ENCODE peak calls at places on chromosomes 5 and 9, in eight cellular contexts. One of them, this sample, is unnamed.

GRCh38 chr9:38087934-38088925 is 19.2 kb upstream of the SHB start:
- DNase-seq in AG09309: no peak
- DNase-seq in Caco-2: peak
- DNase-seq in esophagus muscularis mucosa: peak
- DNase-seq in GM23338: peak
- DNase-seq in transverse colon: peak
- DNase-seq in mucosa of descending colon: peak
- DNase-seq in OCI-LY7: peak
- DNase-seq in this sample: no peak

GRCh38 chr5:132476853-132477729 is 13.5 kb downstream of the IRF1 start:
- DNase-seq in AG09309: no peak
- DNase-seq in Caco-2: no peak
- DNase-seq in esophagus muscularis mucosa: no peak
- DNase-seq in GM23338: peak
- DNase-seq in transverse colon: peak
- DNase-seq in mucosa of descending colon: peak
- DNase-seq in OCI-LY7: no peak
- DNase-seq in this sample: no peak

GRCh38 chr5:179240561-179240960 is 104.7 kb downstream of the ADAMTS2 start:
- DNase-seq in AG09309: no peak
- DNase-seq in Caco-2: no peak
- DNase-seq in esophagus muscularis mucosa: no peak
- DNase-seq in GM23338: no peak
- DNase-seq in transverse colon: peak
- DNase-seq in mucosa of descending colon: no peak
- DNase-seq in OCI-LY7: no peak
- DNase-seq in this sample: no peak

GRCh38 chr5:120457839-120458507 is 6.1 kb upstream of the PRR16 start:
- DNase-seq in AG09309: no peak
- DNase-seq in Caco-2: peak
- DNase-seq in esophagus muscularis mucosa: no peak
- DNase-seq in GM23338: peak
- DNase-seq in transverse colon: peak
- DNase-seq in mucosa of descending colon: peak
- DNase-seq in OCI-LY7: peak
- DNase-seq in this sample: no peak

GRCh38 chr5:124748687-124749594 is 2.5 kb upstream of the ZNF608 start:
- DNase-seq in AG09309: no peak
- DNase-seq in Caco-2: peak
- DNase-seq in esophagus muscularis mucosa: peak
- DNase-seq in GM23338: peak
- DNase-seq in transverse colon: peak
- DNase-seq in mucosa of descending colon: peak
- DNase-seq in OCI-LY7: peak
- DNase-seq in this sample: no peak

GRCh38 chr9:21684831-21685362 is 117.5 kb upstream of the MTAP start:
- DNase-seq in AG09309: no peak
- DNase-seq in Caco-2: no peak
- DNase-seq in esophagus muscularis mucosa: no peak
- DNase-seq in GM23338: no peak
- DNase-seq in transverse colon: no peak
- DNase-seq in mucosa of descending colon: no peak
- DNase-seq in OCI-LY7: no peak
- DNase-seq in this sample: no peak

GRCh38 chr5:35443803-35444595 is 173.7 kb upstream of the SPEF2 start:
- DNase-seq in AG09309: no peak
- DNase-seq in Caco-2: peak
- DNase-seq in esophagus muscularis mucosa: no peak
- DNase-seq in GM23338: no peak
- DNase-seq in transverse colon: peak
- DNase-seq in mucosa of descending colon: peak
- DNase-seq in OCI-LY7: no peak
- DNase-seq in this sample: no peak

GRCh38 chr9:115146581-115147021 is 28.6 kb upstream of the TNC start:
- DNase-seq in AG09309: peak
- DNase-seq in Caco-2: no peak
- DNase-seq in esophagus muscularis mucosa: no peak
- DNase-seq in GM23338: no peak
- DNase-seq in transverse colon: no peak
- DNase-seq in mucosa of descending colon: no peak
- DNase-seq in OCI-LY7: no peak
- DNase-seq in this sample: peak

GRCh38 chr9:4259489-4259888 is 40.4 kb downstream of the GLIS3 start:
- DNase-seq in AG09309: no peak
- DNase-seq in Caco-2: no peak
- DNase-seq in esophagus muscularis mucosa: no peak
- DNase-seq in GM23338: no peak
- DNase-seq in transverse colon: no peak
- DNase-seq in mucosa of descending colon: no peak
- DNase-seq in OCI-LY7: no peak
- DNase-seq in this sample: no peak

GRCh38 chr9:79572032-79572890 is 496 bp downstream of the TLE4 start:
- DNase-seq in AG09309: no peak
- DNase-seq in Caco-2: peak
- DNase-seq in esophagus muscularis mucosa: peak
- DNase-seq in GM23338: peak
- DNase-seq in transverse colon: peak
- DNase-seq in mucosa of descending colon: peak
- DNase-seq in OCI-LY7: peak
- DNase-seq in this sample: no peak

GRCh38 chr5:149228610-149229297 is 42.9 kb upstream of the AFAP1L1 start:
- DNase-seq in AG09309: peak
- DNase-seq in Caco-2: peak
- DNase-seq in esophagus muscularis mucosa: no peak
- DNase-seq in GM23338: peak
- DNase-seq in transverse colon: peak
- DNase-seq in mucosa of descending colon: peak
- DNase-seq in OCI-LY7: no peak
- DNase-seq in this sample: peak

GRCh38 chr9:127135056-127135745 is 12.8 kb upstream of the ANGPTL2 start:
- DNase-seq in AG09309: no peak
- DNase-seq in Caco-2: no peak
- DNase-seq in esophagus muscularis mucosa: no peak
- DNase-seq in GM23338: no peak
- DNase-seq in transverse colon: no peak
- DNase-seq in mucosa of descending colon: no peak
- DNase-seq in OCI-LY7: no peak
- DNase-seq in this sample: no peak

GRCh38 chr5:139867109-139867508 is 71.5 kb downstream of the PSD2 start:
- DNase-seq in AG09309: no peak
- DNase-seq in Caco-2: no peak
- DNase-seq in esophagus muscularis mucosa: no peak
- DNase-seq in GM23338: no peak
- DNase-seq in transverse colon: no peak
- DNase-seq in mucosa of descending colon: no peak
- DNase-seq in OCI-LY7: no peak
- DNase-seq in this sample: no peak

GRCh38 chr5:111266491-111266890 is 42.3 kb downstream of the CAMK4 start:
- DNase-seq in AG09309: no peak
- DNase-seq in Caco-2: no peak
- DNase-seq in esophagus muscularis mucosa: no peak
- DNase-seq in GM23338: no peak
- DNase-seq in transverse colon: no peak
- DNase-seq in mucosa of descending colon: no peak
- DNase-seq in OCI-LY7: no peak
- DNase-seq in this sample: no peak

GRCh38 chr9:107768224-107768623 is 278.7 kb upstream of the KLF4 start:
- DNase-seq in AG09309: no peak
- DNase-seq in Caco-2: no peak
- DNase-seq in esophagus muscularis mucosa: no peak
- DNase-seq in GM23338: no peak
- DNase-seq in transverse colon: no peak
- DNase-seq in mucosa of descending colon: no peak
- DNase-seq in OCI-LY7: no peak
- DNase-seq in this sample: no peak

GRCh38 chr5:40361378-40361777 is 318.3 kb upstream of the PTGER4 start:
- DNase-seq in AG09309: no peak
- DNase-seq in Caco-2: no peak
- DNase-seq in esophagus muscularis mucosa: no peak
- DNase-seq in GM23338: no peak
- DNase-seq in transverse colon: no peak
- DNase-seq in mucosa of descending colon: no peak
- DNase-seq in OCI-LY7: no peak
- DNase-seq in this sample: no peak

DNA sequence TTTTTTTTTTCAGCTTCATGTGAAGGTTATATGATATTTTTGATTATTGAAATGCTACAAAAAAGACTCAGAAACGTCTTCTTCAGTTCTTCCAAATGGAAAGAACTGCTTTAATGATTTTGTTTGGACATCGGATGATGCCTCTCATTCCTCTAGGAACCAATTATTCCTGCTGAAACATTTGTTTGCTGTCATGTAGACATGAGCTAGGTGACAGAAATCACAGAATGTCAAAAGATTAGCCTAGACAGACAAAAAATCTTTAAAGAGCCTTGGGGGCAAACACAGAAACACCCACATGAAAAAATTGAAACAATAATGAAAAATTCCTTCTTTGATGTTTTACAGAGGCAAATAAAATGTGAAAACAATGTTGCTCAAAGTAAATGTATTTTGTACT is 244.2 kb upstream of the EDIL3 start:
- DNase-seq in AG09309: no peak
- DNase-seq in Caco-2: no peak
- DNase-seq in esophagus muscularis mucosa: no peak
- DNase-seq in GM23338: no peak
- DNase-seq in transverse colon: no peak
- DNase-seq in mucosa of descending colon: no peak
- DNase-seq in OCI-LY7: no peak
- DNase-seq in this sample: no peak
- TF ChIP-seq CTCF in AG09309: no peak
- TF ChIP-seq CTCF in Caco-2: no peak
- TF ChIP-seq CTCF in esophagus muscularis mucosa: no peak
- TF ChIP-seq CTCF in GM23338: no peak
- TF ChIP-seq CTCF in transverse colon: no peak
- TF ChIP-seq CTCF in mucosa of descending colon: no peak
- TF ChIP-seq CTCF in OCI-LY7: no peak
- TF ChIP-seq CTCF in this sample: no peak

GRCh38 chr9:72995131-72996024 is 42.5 kb upstream of the ALDH1A1 start:
- DNase-seq in AG09309: no peak
- DNase-seq in Caco-2: no peak
- DNase-seq in esophagus muscularis mucosa: no peak
- DNase-seq in GM23338: no peak
- DNase-seq in transverse colon: no peak
- DNase-seq in mucosa of descending colon: no peak
- DNase-seq in OCI-LY7: no peak
- DNase-seq in this sample: no peak

GRCh38 chr9:72998363-72998762 is 45.5 kb upstream of the ALDH1A1 start:
- DNase-seq in AG09309: no peak
- DNase-seq in Caco-2: no peak
- DNase-seq in esophagus muscularis mucosa: no peak
- DNase-seq in GM23338: no peak
- DNase-seq in transverse colon: no peak
- DNase-seq in mucosa of descending colon: no peak
- DNase-seq in OCI-LY7: no peak
- DNase-seq in this sample: no peak

GRCh38 chr9:72996684-72997314 is 43.9 kb upstream of the ALDH1A1 start:
- DNase-seq in AG09309: no peak
- DNase-seq in Caco-2: no peak
- DNase-seq in esophagus muscularis mucosa: no peak
- DNase-seq in GM23338: no peak
- DNase-seq in transverse colon: no peak
- DNase-seq in mucosa of descending colon: no peak
- DNase-seq in OCI-LY7: no peak
- DNase-seq in this sample: no peak

GRCh38 chr9:72996106-72996505 is 43.3 kb upstream of the ALDH1A1 start:
- DNase-seq in AG09309: peak
- DNase-seq in Caco-2: no peak
- DNase-seq in esophagus muscularis mucosa: no peak
- DNase-seq in GM23338: no peak
- DNase-seq in transverse colon: no peak
- DNase-seq in mucosa of descending colon: no peak
- DNase-seq in OCI-LY7: no peak
- DNase-seq in this sample: no peak

DNA sequence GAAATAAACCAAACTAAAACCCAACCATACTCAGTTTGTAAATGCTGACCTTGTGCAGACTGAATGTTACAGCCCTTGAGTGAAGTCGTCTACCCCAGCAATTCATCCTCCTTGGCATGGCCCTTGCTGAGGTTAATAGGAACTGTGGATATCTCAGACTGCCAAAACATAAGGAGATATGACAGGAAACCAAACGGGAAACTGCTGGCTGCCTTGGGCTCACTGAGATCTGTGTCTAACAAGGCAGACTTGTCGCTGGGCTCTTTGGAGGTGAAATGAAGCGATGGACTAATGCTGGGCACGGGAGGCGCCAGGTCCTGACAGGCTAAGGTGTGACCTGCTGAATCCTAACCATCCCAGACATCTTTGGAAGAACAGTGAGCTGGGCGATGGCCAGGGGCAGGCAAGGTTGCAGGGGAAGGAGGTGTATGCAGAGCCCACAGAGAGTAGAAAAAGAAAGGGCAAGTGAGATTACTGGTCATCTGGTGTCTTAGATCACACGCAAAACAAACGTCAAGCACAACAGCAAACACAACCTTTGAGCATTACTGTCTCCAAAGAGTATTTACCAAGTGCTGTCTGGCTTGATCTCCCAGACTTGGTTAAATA is 44.6 kb upstream of the ALDH1A1 start:
- DNase-seq in AG09309: no peak
- DNase-seq in Caco-2: peak
- DNase-seq in esophagus muscularis mucosa: no peak
- DNase-seq in GM23338: no peak
- DNase-seq in transverse colon: no peak
- DNase-seq in mucosa of descending colon: no peak
- DNase-seq in OCI-LY7: no peak
- DNase-seq in this sample: no peak
- H3K4me3 ChIP-seq in AG09309: no peak
- H3K4me3 ChIP-seq in Caco-2: no peak
- H3K4me3 ChIP-seq in esophagus muscularis mucosa: no peak
- H3K4me3 ChIP-seq in GM23338: no peak
- H3K4me3 ChIP-seq in transverse colon: no peak
- H3K4me3 ChIP-seq in mucosa of descending colon: no peak
- H3K4me3 ChIP-seq in OCI-LY7: no peak
- H3K4me3 ChIP-seq in this sample: no peak

DNA sequence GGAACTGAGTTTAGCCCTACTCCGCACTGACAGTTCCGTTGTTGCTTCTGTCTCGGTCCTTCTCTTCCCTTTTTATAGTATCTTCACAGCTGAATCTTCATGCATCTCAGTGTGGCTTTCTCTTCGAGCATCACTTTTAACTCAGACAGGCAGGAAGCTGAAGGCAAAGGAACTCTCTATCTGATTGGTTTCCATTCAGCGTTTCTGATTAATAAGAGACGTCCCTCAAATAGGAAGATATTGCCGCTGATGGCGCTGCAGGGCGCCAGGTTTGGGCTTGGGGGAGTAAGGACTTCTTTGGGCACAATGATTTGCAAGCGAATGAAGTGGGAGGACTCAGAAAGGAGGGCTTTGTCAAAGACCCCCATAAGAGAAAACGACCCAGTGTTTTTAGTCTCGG is at the start of gene CDH9:
- DNase-seq in AG09309: no peak
- DNase-seq in Caco-2: no peak
- DNase-seq in esophagus muscularis mucosa: no peak
- DNase-seq in GM23338: peak
- DNase-seq in transverse colon: no peak
- DNase-seq in mucosa of descending colon: no peak
- DNase-seq in OCI-LY7: no peak
- DNase-seq in this sample: no peak
- TF ChIP-seq CTCF in AG09309: no peak
- TF ChIP-seq CTCF in Caco-2: no peak
- TF ChIP-seq CTCF in esophagus muscularis mucosa: no peak
- TF ChIP-seq CTCF in GM23338: no peak
- TF ChIP-seq CTCF in transverse colon: no peak
- TF ChIP-seq CTCF in mucosa of descending colon: no peak
- TF ChIP-seq CTCF in OCI-LY7: no peak
- TF ChIP-seq CTCF in this sample: no peak

GRCh38 chr5:137376127-137376526 is 123.0 kb downstream of the SPOCK1 start:
- DNase-seq in AG09309: no peak
- DNase-seq in Caco-2: no peak
- DNase-seq in esophagus muscularis mucosa: no peak
- DNase-seq in GM23338: peak
- DNase-seq in transverse colon: no peak
- DNase-seq in mucosa of descending colon: no peak
- DNase-seq in OCI-LY7: no peak
- DNase-seq in this sample: no peak
- H3K4me3 ChIP-seq in AG09309: no peak
- H3K4me3 ChIP-seq in Caco-2: no peak
- H3K4me3 ChIP-seq in esophagus muscularis mucosa: no peak
- H3K4me3 ChIP-seq in GM23338: no peak
- H3K4me3 ChIP-seq in transverse colon: no peak
- H3K4me3 ChIP-seq in mucosa of descending colon: no peak
- H3K4me3 ChIP-seq in OCI-LY7: no peak
- H3K4me3 ChIP-seq in this sample: no peak

This sample was measured in AG04449.